ENCODE peak calls at places on chromosomes 16 and 17, in five cellular contexts. W, R, T, B and F are unnamed samples.

GRCh38 chr17:63842540-63843386 is at the start of gene SMARCD2:
- DNase-seq in W (peak), T (peak), B (peak), R (peak), F (peak)

GRCh38 chr16:48300391-48300856 is 53.1 kb upstream of the ABCC11 start:
- DNase-seq in W (no peak), B (no peak), R (peak), T (no peak), F (no peak)

GRCh38 chr17:48566717-48567116 is 11.4 kb downstream of the HOXB4 start:
- DNase-seq in T (no peak), R (no peak), W (no peak), B (no peak), F (no peak)

GRCh38 chr16:23058576-23058975 is 90.7 kb downstream of the USP31 start:
- DNase-seq in B (no peak), R (no peak), T (no peak), W (no peak), F (no peak)

GRCh38 chr16:90007015-90007414 is 12.2 kb downstream of the DBNDD1 start:
- DNase-seq in R (no peak), B (no peak), W (no peak), T (no peak), F (no peak)

GRCh38 chr16:87186440-87186839 is 130.8 kb downstream of the C16orf95 start:
- DNase-seq in W (no peak), R (no peak), T (no peak), B (no peak), F (no peak)

GRCh38 chr16:59604331-59604730 is 870.2 kb upstream of the GOT2 start:
- DNase-seq in R (no peak), W (no peak), B (no peak), T (no peak), F (no peak)

GRCh38 chr17:74282587-74283370 is 8.7 kb downstream of the DNAI2 start:
- DNase-seq in B (no peak), W (peak), T (no peak), R (no peak), F (no peak)

GRCh38 chr17:14331982-14332298 is 31.1 kb downstream of the HS3ST3B1 start:
- DNase-seq in B (no peak), R (no peak), T (no peak), W (no peak), F (no peak)

GRCh38 chr16:58021661-58022551 is 3.6 kb upstream of the MMP15 start:
- DNase-seq in T (no peak), R (no peak), W (no peak), B (peak), F (peak)

GRCh38 chr17:68910256-68910705 is 44.9 kb downstream of the ABCA8 start:
- DNase-seq in B (no peak), W (no peak), R (no peak), T (no peak), F (no peak)

GRCh38 chr16:10181196-10182162 is 749 bp downstream of the GRIN2A start:
- DNase-seq in T (no peak), W (peak), B (peak), R (peak), F (no peak)

GRCh38 chr17:49582789-49583188 is 7.1 kb downstream of the NXPH3 start:
- DNase-seq in T (no peak), B (no peak), R (no peak), W (no peak), F (no peak)

GRCh38 chr16:82633964-82634600 is 7.3 kb downstream of the CDH13 start:
- DNase-seq in B (no peak), R (no peak), W (no peak), T (no peak), F (no peak)

GRCh38 chr17:68733241-68734176 is 132.3 kb upstream of the FAM20A start:
- DNase-seq in T (no peak), R (no peak), W (no peak), B (no peak), F (no peak)

GRCh38 chr16:69859105-69859969 is 91.8 kb upstream of the CLEC18A start:
- DNase-seq in T (no peak), B (no peak), W (no peak), R (peak), F (no peak)

GRCh38 chr17:62100050-62100449 is 35.0 kb upstream of the MED13 start:
- DNase-seq in T (no peak), R (no peak), B (no peak), W (no peak), F (no peak)

GRCh38 chr17:39365252-39365651 is 36.2 kb downstream of the FBXL20 start:
- DNase-seq in R (no peak), B (no peak), T (no peak), W (no peak), F (no peak)

GRCh38 chr16:51327001-51327400 is 175.9 kb upstream of the SALL1 start:
- DNase-seq in T (no peak), W (no peak), B (no peak), R (no peak), F (no peak)

GRCh38 chr16:77211880-77212735 is 12.9 kb downstream of the SYCE1L start:
- DNase-seq in R (peak), B (peak), T (peak), W (peak), F (no peak)

GRCh38 chr17:63702223-63702577 is 2.3 kb upstream of the LIMD2 start:
- DNase-seq in B (peak), T (peak), W (no peak), R (no peak), F (no peak)

GRCh38 chr17:50904522-50905459 is 38.6 kb upstream of the TOB1 start:
- DNase-seq in W (no peak), T (no peak), B (no peak), R (peak), F (no peak)

GRCh38 chr16:27286446-27286845 is 17.9 kb upstream of the NSMCE1 start:
- DNase-seq in W (no peak), R (no peak), B (no peak), T (no peak), F (no peak)

GRCh38 chr17:51500454-51500853 is 240.1 kb downstream of the UTP18 start:
- DNase-seq in B (no peak), T (no peak), W (no peak), R (no peak), F (no peak)

GRCh38 chr17:4249452-4250029 is 14.2 kb downstream of the ANKFY1 start:
- DNase-seq in T (no peak), W (no peak), B (no peak), R (no peak), F (no peak)

GRCh38 chr16:85821441-85821901 is 22.0 kb downstream of the COX4I1 start:
- DNase-seq in T (peak), W (peak), R (peak), B (peak), F (peak)

GRCh38 chr17:58611331-58611730 is 80.5 kb downstream of the TEX14 start:
- DNase-seq in B (no peak), T (no peak), R (no peak), W (no peak), F (no peak)

GRCh38 chr16:84989791-84990620 is 21.3 kb downstream of the ZDHHC7 start:
- DNase-seq in R (no peak), W (no peak), T (no peak), B (peak), F (peak)

GRCh38 chr17:34571428-34572130 is 7.8 kb upstream of the TMEM132E start:
- DNase-seq in W (no peak), R (no peak), B (no peak), T (no peak), F (no peak)

GRCh38 chr16:88651276-88651988 is 579 bp upstream of the CYBA start:
- DNase-seq in T (peak), R (peak), W (peak), B (peak), F (no peak)

GRCh38 chr16:77882359-77882758 is 94.0 kb downstream of the VAT1L start:
- DNase-seq in B (no peak), R (no peak), W (no peak), T (no peak), F (no peak)

GRCh38 chr17:19867654-19868395 is at the start of gene ULK2:
- DNase-seq in B (peak), W (peak), R (peak), T (peak), F (no peak)

GRCh38 chr17:7686221-7687071 is 844 bp downstream of the TP53 start:
- DNase-seq in R (peak), W (peak), B (peak), T (peak), F (no peak)

GRCh38 chr16:67917852-67918236 is 13.8 kb downstream of the CTRL start:
- DNase-seq in R (no peak), B (no peak), T (no peak), W (no peak), F (no peak)

DNA sequence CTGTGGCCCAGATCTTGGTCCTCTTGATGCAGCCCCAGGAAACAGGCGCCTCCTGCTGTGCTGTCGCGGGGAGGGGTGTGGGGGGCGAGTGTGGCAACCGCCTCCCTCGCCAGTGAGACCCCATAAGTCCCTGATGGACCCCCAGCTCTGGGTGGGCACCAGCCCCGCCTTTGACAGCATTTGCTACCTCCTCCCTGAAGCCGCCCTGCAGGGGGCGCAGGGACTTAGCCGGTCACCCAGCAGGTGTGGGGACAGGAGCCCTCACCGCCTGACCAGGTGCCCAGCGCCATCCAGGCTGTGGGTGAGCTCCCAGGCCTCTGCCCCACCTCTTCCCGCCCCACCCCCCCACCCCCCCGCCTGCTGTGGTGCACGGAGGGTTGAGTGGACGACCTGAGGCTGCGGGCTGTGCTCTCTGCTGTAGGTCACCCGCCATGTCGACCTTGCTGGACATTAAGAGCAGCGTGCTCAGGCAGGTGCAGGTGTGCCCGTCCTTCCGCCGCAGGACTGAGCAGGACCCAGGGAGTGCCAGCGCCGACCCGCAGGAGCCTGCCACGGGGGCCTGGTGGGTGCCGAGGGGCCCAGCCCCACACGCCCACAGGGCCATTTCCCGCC is 4.8 kb downstream of the BAIAP3 start:
- DNase-seq in R (peak), W (no peak), B (no peak), T (no peak), F (no peak)
- TF ChIP-seq CTCF in R (peak), W (peak), B (peak), T (no peak), F (peak)

GRCh38 chr16:4682616-4683254 is 10.6 kb upstream of the NUDT16L1 start:
- DNase-seq in T (no peak), W (no peak), R (no peak), B (peak), F (no peak)
- TF ChIP-seq CTCF in T (no peak), W (no peak), R (no peak), B (peak), F (peak)

GRCh38 chr17:32588982-32589381 is 102.2 kb downstream of the CDK5R1 start:
- DNase-seq in B (no peak), R (no peak), T (no peak), W (no peak), F (no peak)
- TF ChIP-seq CTCF in B (no peak), R (no peak), T (no peak), W (peak), F (peak)

GRCh38 chr17:75819116-75819515 is 25.1 kb downstream of the UNC13D start:
- DNase-seq in T (no peak), W (no peak), B (no peak), R (no peak), F (no peak)
- TF ChIP-seq CTCF in T (no peak), W (no peak), B (no peak), R (no peak), F (peak)

GRCh38 chr17:67605259-67605912 is 112.3 kb upstream of the NOL11 start:
- DNase-seq in B (no peak), W (no peak), R (peak), T (no peak), F (no peak)

GRCh38 chr17:67601897-67602296 is 115.8 kb upstream of the NOL11 start:
- DNase-seq in B (peak), W (no peak), R (no peak), T (no peak), F (no peak)

GRCh38 chr17:67600408-67600807 is 117.3 kb upstream of the NOL11 start:
- DNase-seq in T (no peak), B (no peak), W (no peak), R (no peak), F (no peak)

GRCh38 chr17:67602439-67602838 is 115.3 kb upstream of the NOL11 start:
- DNase-seq in B (peak), W (no peak), R (no peak), T (no peak), F (no peak)

DNA sequence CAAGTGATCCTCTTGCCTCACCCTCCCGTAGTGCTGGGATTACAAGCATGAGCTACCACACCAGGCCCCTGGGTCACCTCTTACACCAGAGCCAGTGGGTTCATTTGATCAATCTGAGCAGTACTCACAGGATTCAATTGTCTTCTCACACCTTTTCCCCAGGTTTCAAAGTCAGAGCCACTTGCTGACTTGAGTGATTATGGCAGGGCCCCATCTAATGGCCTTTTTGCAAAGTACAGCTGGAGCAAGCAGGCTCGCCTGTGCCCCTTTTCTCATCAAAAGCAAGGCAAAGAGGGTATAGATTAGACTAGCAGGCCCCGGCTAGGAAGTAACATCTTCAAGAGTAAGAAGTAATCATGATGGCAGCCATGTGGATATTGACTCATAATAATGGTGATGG is 114.8 kb upstream of the NOL11 start:
- DNase-seq in B (peak), R (peak), W (peak), T (peak), F (no peak)
- TF ChIP-seq CTCF in B (peak), R (peak), W (peak), T (peak), F (peak)

GRCh38 chr17:41687828-41688640 is 651 bp upstream of the EIF1 start:
- DNase-seq in B (peak), T (peak), R (peak), W (no peak), F (no peak)
- TF ChIP-seq CTCF in B (peak), T (peak), R (no peak), W (peak), F (peak)

GRCh38 chr17:16027708-16028584 is 28.3 kb downstream of the TTC19 start:
- DNase-seq in W (peak), R (peak), T (peak), B (no peak), F (no peak)
- TF ChIP-seq CTCF in W (no peak), R (no peak), T (no peak), B (no peak), F (peak)